ENCODE peak calls at places on chromosomes 13 and 19, in ten cellular contexts. X is prostate gland, O is esophagus squamous epithelium, T is body of pancreas, B is A549, P is breast epithelium, R is adrenal gland, Q is transverse colon, Z is IMR-90, V is endothelial cell of umbilical vein. J is an unnamed sample.

GRCh38 chr19:18541258-18541991 is 1.9 kb downstream of the FKBP8 start:
- DNase-seq in O (no peak), P (no peak), Z (no peak), T (no peak), V (no peak), B (no peak), R (peak; percentile 40), Q (no peak), X (no peak), J (no peak)

GRCh38 chr13:99013951-99014350 is 36.1 kb upstream of the DOCK9 start:
- DNase-seq in Z (no peak), Q (no peak), R (no peak), O (no peak), T (no peak), X (peak; percentile 30), P (no peak), V (no peak), B (no peak), J (no peak)

GRCh38 chr13:26412961-26413716 is 144.3 kb upstream of the WASF3 start:
- DNase-seq in B (no peak), X (no peak), T (no peak), O (no peak), Q (no peak), R (no peak), P (no peak), V (no peak), Z (no peak), J (no peak)

GRCh38 chr13:102041544-102041943 is 360.3 kb downstream of the FGF14 start:
- DNase-seq in X (no peak), T (no peak), V (no peak), R (no peak), P (no peak), Q (no peak), Z (no peak), B (no peak), O (no peak), J (no peak)

GRCh38 chr13:23074054-23074805 is 106.5 kb upstream of the SGCG start:
- DNase-seq in Q (no peak), O (no peak), V (no peak), T (no peak), X (no peak), P (no peak), B (no peak), R (no peak), Z (peak; percentile 11), J (no peak)

GRCh38 chr19:6861683-6862286 is 25.6 kb upstream of the ADGRE1 start:
- DNase-seq in V (no peak), R (no peak), Q (no peak), X (no peak), T (no peak), Z (no peak), O (no peak), B (no peak), P (no peak), J (no peak)

GRCh38 chr19:23071087-23071511 is 45.7 kb upstream of the ZNF730 start:
- DNase-seq in V (no peak), Q (no peak), X (peak; percentile 7), P (no peak), T (no peak), B (no peak), R (no peak), O (no peak), Z (peak; percentile 3), J (no peak)

GRCh38 chr19:55578761-55579747 is 1.6 kb downstream of the ZNF579 start:
- DNase-seq in V (no peak), P (no peak), R (no peak), X (no peak), Q (no peak), T (no peak), O (no peak), B (no peak), Z (no peak), J (no peak)

GRCh38 chr13:26718146-26718545 is 42.4 kb downstream of the GPR12 start:
- DNase-seq in Q (no peak), T (no peak), V (no peak), Z (no peak), X (no peak), P (no peak), B (no peak), O (no peak), R (no peak), J (no peak)

DNA sequence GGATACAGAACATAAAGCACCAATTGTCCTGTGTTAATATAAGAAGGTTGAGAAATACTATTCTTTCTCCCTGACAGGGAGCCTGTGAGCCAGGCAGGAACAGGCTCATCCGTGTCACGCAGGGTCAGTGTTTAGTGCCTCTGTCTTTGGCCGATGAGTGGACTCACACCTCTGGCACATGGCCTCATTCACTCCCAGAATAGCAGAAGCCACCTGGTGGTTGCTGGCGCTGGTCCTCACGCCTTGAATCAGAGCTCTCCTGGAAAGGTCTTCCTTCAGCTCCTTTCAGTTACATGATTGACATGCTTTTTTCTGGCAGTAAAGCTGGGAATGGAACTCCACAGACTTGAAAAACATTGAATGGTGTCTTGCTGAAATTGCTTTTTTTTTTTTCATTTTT is 28.1 kb upstream of the SIAH3 start:
- DNase-seq in O (no peak), P (peak; percentile 53), R (peak; percentile 12), Q (peak; percentile 10), B (peak; percentile 12), Z (no peak), T (peak; percentile 18), V (peak; percentile 17), X (no peak), J (no peak)
- TF ChIP-seq CTCF in O (no peak), P (peak; percentile 10), R (peak; percentile 41), Q (no peak), B (no peak), Z (no peak), T (no peak), V (peak; percentile 24), X (peak; percentile 32), J (no peak)

DNA sequence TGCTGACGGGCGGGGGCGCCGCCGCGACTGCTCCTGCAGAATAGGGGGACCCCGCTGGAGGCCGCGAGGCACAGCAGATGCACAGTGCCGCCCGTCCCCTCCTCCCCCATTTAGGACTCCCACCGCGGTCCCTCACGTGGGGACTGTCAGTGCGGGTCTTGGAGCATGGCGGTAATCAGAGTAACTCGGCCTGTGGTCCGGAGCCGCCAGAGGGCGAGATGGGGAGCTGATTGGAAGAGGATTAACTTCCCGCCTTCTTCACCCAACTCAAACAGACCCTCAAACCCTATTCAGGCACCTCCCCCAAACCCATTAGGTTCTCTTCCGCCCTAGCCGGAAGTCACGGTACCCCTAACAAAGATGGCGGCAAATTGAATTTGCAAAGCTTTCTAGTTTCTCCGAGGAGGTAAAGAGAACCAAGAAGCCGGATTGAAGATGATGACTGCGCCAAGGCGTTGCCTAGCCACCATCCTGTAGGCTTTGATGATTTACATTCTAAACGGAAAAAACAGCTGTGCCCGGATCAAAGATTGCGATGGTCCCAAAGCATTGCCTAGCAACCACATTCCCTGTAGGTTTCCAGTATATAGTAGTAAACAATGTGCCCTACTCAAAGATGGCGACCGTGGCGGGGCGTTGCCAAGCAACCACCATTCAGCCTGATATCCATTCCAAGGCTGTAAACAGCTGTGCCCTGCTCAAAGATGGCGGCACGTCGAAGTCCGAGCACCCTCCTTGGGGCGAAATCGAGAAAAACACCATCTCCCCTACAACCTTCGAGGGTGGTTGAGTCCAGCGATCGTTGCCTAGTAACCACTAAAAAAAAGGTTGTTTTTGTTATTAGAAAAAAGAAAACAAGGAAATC is at the start of gene FUZ:
- DNase-seq in V (peak; percentile 99), P (peak; percentile 97), B (peak; percentile 100), R (peak; percentile 98), Q (peak; percentile 97), Z (peak; percentile 99), X (peak; percentile 96), O (peak; percentile 85), T (peak; percentile 98), J (peak; percentile 98)
- TF ChIP-seq POLR2A in V (no peak), P (no peak), B (peak; percentile 35), R (no peak), Q (peak; percentile 14), Z (no peak), X (no peak), O (no peak), T (no peak), J (no peak)

DNA sequence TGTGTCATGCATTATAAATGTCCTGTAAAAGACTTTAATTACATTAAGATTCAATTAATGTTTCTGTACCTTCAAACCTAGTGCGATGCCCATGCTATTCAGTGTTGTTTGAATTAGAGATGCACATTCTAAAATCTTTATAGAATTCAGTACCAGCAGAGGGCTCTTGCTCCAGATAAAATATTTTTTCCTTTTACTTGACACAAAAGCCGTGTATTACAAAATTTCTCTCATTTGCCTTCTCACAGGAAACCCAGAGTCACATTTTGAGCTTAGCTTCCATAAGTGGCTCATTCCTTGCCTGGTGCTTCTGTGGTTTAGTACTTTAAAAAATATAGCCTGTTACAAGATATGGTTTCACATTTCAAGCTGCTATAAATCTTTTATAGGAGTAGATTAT is 101.2 kb downstream of the RNF17 start:
- DNase-seq in Q (no peak), Z (peak; percentile 4), X (no peak), O (no peak), P (no peak), T (no peak), B (no peak), V (no peak), R (no peak), J (no peak)
- TF ChIP-seq CTCF in Q (no peak), Z (peak; percentile 32), X (no peak), O (no peak), P (no peak), T (no peak), B (peak; percentile 31), V (peak; percentile 13), R (no peak), J (no peak)

DNA sequence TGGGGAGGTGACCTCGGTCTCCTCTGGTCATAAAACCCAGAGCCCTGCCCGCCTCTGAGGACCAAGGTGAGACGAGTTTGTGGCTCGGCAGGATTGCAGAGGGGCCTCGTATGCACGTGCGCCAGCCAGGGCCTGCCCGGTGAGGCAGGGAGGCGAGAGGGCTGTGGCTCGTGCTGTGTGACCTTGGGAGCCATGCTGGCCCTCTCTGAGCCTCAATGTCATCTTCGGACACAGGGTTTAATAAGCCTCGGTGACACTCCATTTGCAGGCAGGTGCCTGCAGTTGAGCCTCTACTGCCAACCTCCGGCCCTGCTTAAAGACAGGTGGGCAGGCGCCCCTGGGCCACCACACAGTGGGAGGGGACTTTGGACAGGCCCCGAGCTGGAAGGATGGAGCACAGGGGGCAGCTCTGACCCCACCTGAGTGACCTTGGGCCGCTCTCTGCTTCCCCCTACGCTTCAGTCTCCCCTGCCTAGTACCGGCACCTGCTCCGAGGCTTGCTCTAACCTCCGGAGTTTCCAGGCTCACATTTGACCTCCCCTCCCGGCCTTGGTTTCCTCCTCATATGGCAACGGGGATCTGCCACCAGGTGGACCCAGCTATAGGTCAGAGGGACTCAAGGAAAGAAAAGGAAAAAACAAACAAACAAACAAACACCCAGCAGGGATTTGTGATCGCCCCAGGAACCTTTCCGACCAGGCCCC is 3.2 kb downstream of the ZBTB7A start:
- DNase-seq in T (peak; percentile 35), V (peak; percentile 22), O (no peak), Z (no peak), X (no peak), Q (peak; percentile 61), B (no peak), R (peak; percentile 56), P (no peak), J (peak; percentile 89)
- TF ChIP-seq POLR2A in T (no peak), V (no peak), O (no peak), Z (no peak), X (no peak), Q (peak; percentile 11), B (no peak), R (peak; percentile 36), P (no peak), J (no peak)

J was measured in lower leg skin.